ENCODE peak calls at places on chromosomes 2 and 18, in eight cellular contexts. F is thoracic aorta; L is small intestine; W is fibroblast of lung; X is adrenal gland; J is naive thymus-derived CD4-positive, alpha-beta T cell; N is SJSA1; R is GM23248. M is an unnamed sample.

GRCh38 chr2:85579266-85579935 is 2.0 kb downstream of the VAMP8 start:
- DNase-seq in F (no peak), L (no peak), W (no peak), X (no peak), J (no peak), N (no peak), R (no peak), M (no peak)

GRCh38 chr2:9310827-9311226 is 104.2 kb downstream of the ASAP2 start:
- DNase-seq in F (no peak), L (peak; percentile 41), W (no peak), X (no peak), J (no peak), N (peak; percentile 26), R (peak; percentile 62), M (peak; percentile 43)

GRCh38 chr2:127176371-127177311 is 43.5 kb downstream of the CYP27C1 start:
- DNase-seq in F (no peak), L (no peak), W (peak; percentile 53), X (peak; percentile 29), J (no peak), N (peak; percentile 53), R (peak; percentile 81), M (no peak)

GRCh38 chr2:28463893-28464292 is 32.0 kb upstream of the PLB1 start:
- DNase-seq in F (no peak), L (no peak), W (no peak), X (no peak), J (no peak), N (no peak), R (no peak), M (no peak)

GRCh38 chr18:13184396-13184795 is 34.2 kb upstream of the LDLRAD4 start:
- DNase-seq in F (no peak), L (no peak), W (no peak), X (no peak), J (no peak), N (no peak), R (no peak), M (no peak)

GRCh38 chr2:52976132-52976949 is 791.3 kb upstream of the CHAC2 start:
- DNase-seq in F (no peak), L (no peak), W (peak; percentile 44), X (no peak), J (no peak), N (peak; percentile 7), R (peak; percentile 20), M (peak; percentile 72)

GRCh38 chr2:188798159-188798558 is 176.0 kb upstream of the COL3A1 start:
- DNase-seq in F (no peak), L (no peak), W (peak; percentile 96), X (no peak), J (no peak), N (peak; percentile 56), R (peak; percentile 68), M (no peak)

GRCh38 chr2:26088038-26088643 is 54.3 kb downstream of the RAB10 start:
- DNase-seq in F (no peak), L (peak; percentile 45), W (peak; percentile 50), X (no peak), J (no peak), N (no peak), R (peak; percentile 55), M (peak; percentile 56)

GRCh38 chr2:77768508-77768907 is 246.3 kb upstream of the LRRTM4 start:
- DNase-seq in F (no peak), L (no peak), W (no peak), X (no peak), J (no peak), N (no peak), R (no peak), M (no peak)

GRCh38 chr2:25856377-25856776 is 21.9 kb downstream of the ASXL2 start:
- DNase-seq in F (no peak), L (no peak), W (no peak), X (no peak), J (no peak), N (no peak), R (no peak), M (no peak)

GRCh38 chr2:240991378-240992263 is 6.8 kb upstream of the SNED1 start:
- DNase-seq in F (peak; percentile 98), L (peak; percentile 42), W (peak; percentile 97), X (peak; percentile 98), J (no peak), N (peak; percentile 85), R (peak; percentile 98), M (peak; percentile 94)

GRCh38 chr2:71938659-71939587 is 208.7 kb downstream of the CYP26B1 start:
- DNase-seq in F (no peak), L (no peak), W (no peak), X (no peak), J (no peak), N (no peak), R (no peak), M (no peak)

GRCh38 chr2:152200562-152201465 is 25.3 kb upstream of the STAM2 start:
- DNase-seq in F (peak; percentile 87), L (peak; percentile 93), W (peak; percentile 96), X (peak; percentile 91), J (no peak), N (peak; percentile 83), R (peak; percentile 99), M (peak; percentile 100)

GRCh38 chr2:160308476-160308875 is 108.4 kb upstream of the ITGB6 start:
- DNase-seq in F (no peak), L (no peak), W (no peak), X (no peak), J (no peak), N (no peak), R (peak; percentile 39), M (no peak)

GRCh38 chr2:26556309-26557243 is 78.7 kb upstream of the OTOF start:
- DNase-seq in F (no peak), L (no peak), W (no peak), X (no peak), J (no peak), N (no peak), R (no peak), M (no peak)

GRCh38 chr2:186065491-186065890 is 326.9 kb downstream of the FSIP2 start:
- DNase-seq in F (no peak), L (no peak), W (no peak), X (no peak), J (no peak), N (no peak), R (no peak), M (peak; percentile 14)

GRCh38 chr18:35407871-35408481 is 30.8 kb upstream of the ZNF396 start:
- DNase-seq in F (peak; percentile 14), L (peak; percentile 85), W (peak; percentile 81), X (peak; percentile 30), J (no peak), N (peak; percentile 56), R (peak; percentile 82), M (peak; percentile 64)

GRCh38 chr2:121837596-121837995 is 82.1 kb downstream of the TSN start:
- DNase-seq in F (no peak), L (no peak), W (no peak), X (no peak), J (no peak), N (no peak), R (peak; percentile 25), M (no peak)

GRCh38 chr2:105674406-105674805 is 70.3 kb upstream of the NCK2 start:
- DNase-seq in F (no peak), L (no peak), W (peak; percentile 26), X (peak; percentile 36), J (no peak), N (no peak), R (no peak), M (no peak)
- H3K27ac ChIP-seq in F (no peak overlapping the region), L (no peak overlapping the region), W (no peak overlapping the region), X (no peak overlapping the region), J (no peak overlapping the region), N (no peak overlapping the region), R (no peak overlapping the region), M (no peak overlapping the region)

GRCh38 chr2:16727256-16727655 is 61.6 kb upstream of the CYRIA start:
- DNase-seq in F (no peak), L (no peak), W (peak; percentile 29), X (no peak), J (no peak), N (no peak), R (no peak), M (no peak)
- H3K4me1 ChIP-seq in F (peaks cover 7% of the 10 kb centered on the region), L (no peaks in the 10 kb centered on the region), W (no peaks in the 10 kb centered on the region), X (no peaks in the 10 kb centered on the region), J (no peaks in the 10 kb centered on the region), N (no peaks in the 10 kb centered on the region), R (no peaks in the 10 kb centered on the region), M (no peaks in the 10 kb centered on the region)

DNA sequence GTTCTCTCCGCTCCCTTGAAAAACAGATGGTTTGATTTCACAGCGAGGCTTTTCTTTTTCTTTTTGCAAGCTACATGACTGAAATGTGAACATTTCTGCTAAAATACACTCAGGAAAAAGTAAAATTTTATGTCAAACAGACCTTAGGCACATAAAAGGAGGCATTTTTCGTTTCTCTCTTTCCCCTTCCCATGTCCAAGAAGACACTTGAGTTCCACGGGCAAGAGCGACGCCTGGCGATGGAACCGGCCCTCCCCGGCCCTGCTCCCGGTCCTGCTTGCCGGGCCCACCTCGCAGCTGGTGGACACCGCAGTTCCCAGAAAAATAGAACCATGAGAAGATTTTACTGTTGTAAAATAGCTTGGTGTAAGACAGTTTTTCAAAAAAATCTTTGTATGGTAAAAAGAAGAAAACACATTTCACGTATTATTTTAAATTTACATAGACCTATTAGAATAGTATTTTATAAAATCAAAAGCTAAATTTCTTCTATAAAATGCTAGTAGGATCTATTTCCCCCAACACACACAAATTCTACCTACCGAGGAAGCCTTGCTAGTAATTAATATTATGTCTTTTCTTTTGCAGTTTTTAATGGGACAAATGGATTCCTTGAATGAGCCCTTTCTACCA is 2.3 kb upstream of the ALKAL2 start:
- DNase-seq in F (no peak), L (peak; percentile 66), W (peak; percentile 83), X (peak; percentile 88), J (peak; percentile 20), N (peak; percentile 78), R (peak; percentile 81), M (peak; percentile 80)
- H3K4me3 ChIP-seq in F (peak overlapping the region; percentile 75), L (no peak overlapping the region), W (peak overlapping the region; percentile 43), X (no peak overlapping the region), J (peak overlapping the region; percentile 55), N (peak overlapping the region; percentile 30), R (peak overlapping the region; percentile 71), M (peak overlapping the region; percentile 73)

DNA sequence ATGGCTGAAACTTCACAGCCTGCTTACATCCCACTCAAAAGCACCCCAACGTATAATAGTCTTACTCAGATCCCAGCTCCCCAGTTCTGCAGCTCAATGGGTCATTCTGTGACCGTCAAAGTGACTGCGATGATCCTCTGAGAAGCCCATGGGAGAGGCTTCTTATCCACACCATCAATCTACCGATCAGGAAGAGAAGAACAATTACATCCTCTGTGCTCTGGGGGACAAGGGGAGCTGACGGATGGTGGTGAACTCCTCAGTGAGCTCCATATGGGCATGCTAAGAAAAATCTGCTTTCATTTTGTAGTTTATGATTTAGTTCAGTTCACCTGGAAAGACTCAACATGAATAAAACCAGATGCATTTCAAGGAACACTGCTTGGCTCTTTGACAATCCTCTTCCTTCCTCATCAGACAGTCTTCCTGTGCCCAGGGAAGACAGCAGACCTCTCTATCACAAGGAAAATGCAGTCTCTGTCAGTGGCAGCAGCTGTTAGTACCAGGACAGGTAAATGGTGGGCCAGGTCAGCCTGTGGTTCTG is 177.0 kb downstream of the BCL2 start:
- DNase-seq in F (no peak), L (no peak), W (no peak), X (no peak), J (no peak), N (no peak), R (no peak), M (no peak)
- H3K27ac ChIP-seq in F (no peak overlapping the region), L (no peak overlapping the region), W (no peak overlapping the region), X (no peak overlapping the region), J (no peak overlapping the region), N (no peak overlapping the region), R (no peak overlapping the region), M (no peak overlapping the region)

GRCh38 chr2:199509401-199509800 is 51.7 kb upstream of the SATB2 start:
- DNase-seq in F (no peak), L (no peak), W (no peak), X (no peak), J (no peak), N (no peak), R (no peak), M (no peak)
- H3K4me1 ChIP-seq in F (no peaks in the 10 kb centered on the region), L (no peaks in the 10 kb centered on the region), W (no peaks in the 10 kb centered on the region), X (no peaks in the 10 kb centered on the region), J (no peaks in the 10 kb centered on the region), N (no peaks in the 10 kb centered on the region), R (no peaks in the 10 kb centered on the region), M (no peaks in the 10 kb centered on the region)

M was measured in PC-3.